ENCODE peak calls at places on chromosomes 3 and 15, in four cellular contexts. G, D, K and V are unnamed samples.

GRCh38 chr3:194259982-194260856 is 90.9 kb downstream of the CPN2 start:
- DNase-seq in G (no peak), D (no peak), K (no peak), V (no peak)

GRCh38 chr3:46239301-46239938 is 2.8 kb upstream of the CCR3 start:
- DNase-seq in G (no peak), D (no peak), K (no peak), V (no peak)

GRCh38 chr3:63870606-63871005 is 6.9 kb downstream of the ATXN7 start:
- DNase-seq in G (no peak), D (no peak), K (no peak), V (no peak)

GRCh38 chr3:14911651-14912050 is 35.7 kb upstream of the NR2C2 start:
- DNase-seq in G (no peak), D (no peak), K (no peak), V (no peak)

GRCh38 chr15:40894689-40895308 is 549 bp downstream of the VPS18 start:
- DNase-seq in G (peak; percentile 83), D (no peak), K (peak; percentile 86), V (peak; percentile 60)

GRCh38 chr3:8421711-8422110 is 79.9 kb upstream of the LMCD1 start:
- DNase-seq in G (no peak), D (no peak), K (no peak), V (no peak)

GRCh38 chr15:67120839-67121540 is 55.6 kb downstream of the SMAD3 start:
- DNase-seq in G (peak; percentile 57), D (no peak), K (no peak), V (no peak)

GRCh38 chr3:64972793-64973192 is 285.0 kb upstream of the ADAMTS9 start:
- DNase-seq in G (no peak), D (no peak), K (no peak), V (no peak)

GRCh38 chr15:84878504-84878903 is 6.0 kb upstream of the SLC28A1 start:
- DNase-seq in G (peak; percentile 78), D (peak; percentile 17), K (peak; percentile 22), V (peak; percentile 56)

GRCh38 chr15:74373056-74373650 is 5.7 kb upstream of the CYP11A1 start:
- DNase-seq in G (no peak), D (no peak), K (no peak), V (no peak)

GRCh38 chr15:74376226-74376625 is 8.8 kb upstream of the CYP11A1 start:
- DNase-seq in G (no peak), D (no peak), K (no peak), V (no peak)

GRCh38 chr15:74375303-74375693 is 7.9 kb upstream of the CYP11A1 start:
- DNase-seq in G (peak; percentile 72), D (peak; percentile 71), K (peak; percentile 71), V (peak; percentile 77)

GRCh38 chr15:74374648-74375302 is 7.3 kb upstream of the CYP11A1 start:
- DNase-seq in G (peak; percentile 42), D (no peak), K (no peak), V (no peak)

DNA sequence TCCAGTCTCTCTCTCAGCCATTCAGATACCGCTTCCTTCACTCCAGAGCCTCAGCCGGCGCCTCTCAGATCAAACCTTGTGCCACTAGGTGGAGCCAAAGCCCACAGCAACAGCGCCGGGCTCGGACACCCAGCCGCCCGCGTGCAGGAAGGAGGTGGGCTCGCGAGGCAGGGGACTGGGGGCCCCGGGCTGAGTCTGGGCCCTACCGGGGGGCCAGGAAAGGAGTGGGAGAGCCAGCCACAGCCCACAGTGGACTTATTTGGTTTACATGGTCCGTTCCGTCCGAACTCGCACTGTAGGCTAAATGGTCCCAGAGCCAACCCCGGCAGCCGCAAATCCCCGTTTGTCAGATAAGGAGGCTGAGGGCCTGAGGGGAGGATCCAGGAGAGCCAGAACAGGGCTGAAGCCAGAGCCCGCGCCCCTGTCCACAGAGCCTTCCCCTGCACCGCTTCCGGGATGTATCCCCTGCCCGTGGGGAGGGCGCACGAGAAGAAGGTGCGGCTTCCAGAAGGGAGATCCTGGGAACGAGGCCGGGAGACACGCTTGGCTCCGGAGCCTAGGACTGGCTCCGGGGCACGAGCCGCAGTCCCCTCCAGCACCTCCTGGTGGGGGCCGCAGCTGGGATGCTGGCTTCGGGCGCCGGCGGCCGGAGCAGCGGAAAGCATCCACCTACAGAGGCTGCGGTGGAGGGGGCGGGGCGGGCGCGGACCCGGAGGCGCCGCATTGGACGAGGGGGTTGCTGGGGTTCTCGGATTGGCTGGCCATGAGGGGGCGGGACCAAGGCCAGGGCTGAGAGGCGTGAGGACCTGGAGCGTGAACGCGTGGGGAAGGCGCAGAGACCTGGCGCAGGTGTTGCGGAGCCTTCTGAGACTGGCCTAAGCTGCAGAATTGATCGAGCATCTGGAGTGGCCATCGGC is 6.5 kb upstream of the CYP11A1 start:
- DNase-seq in G (peak; percentile 99), D (no peak), K (peak; percentile 83), V (peak; percentile 82)
- TF ChIP-seq POLR2AphosphoS5 in G (no peak), D (no peak), K (peak; percentile 27), V (peak; percentile 40)

GRCh38 chr3:32257641-32258438 is 19.4 kb downstream of the CMTM8 start:
- DNase-seq in G (no peak), D (no peak), K (no peak), V (no peak)

GRCh38 chr3:32255345-32255744 is 16.9 kb downstream of the CMTM8 start:
- DNase-seq in G (no peak), D (no peak), K (no peak), V (no peak)

GRCh38 chr3:32256206-32256605 is 17.7 kb downstream of the CMTM8 start:
- DNase-seq in G (no peak), D (no peak), K (no peak), V (no peak)

GRCh38 chr3:32258869-32259268 is 20.4 kb downstream of the CMTM8 start:
- DNase-seq in G (no peak), D (no peak), K (no peak), V (no peak)

GRCh38 chr3:32257042-32257441 is 18.6 kb downstream of the CMTM8 start:
- DNase-seq in G (no peak), D (no peak), K (no peak), V (no peak)
- TF ChIP-seq TCF7L2 in G (no peak), D (no peak), K (no peak), V (no peak)

DNA sequence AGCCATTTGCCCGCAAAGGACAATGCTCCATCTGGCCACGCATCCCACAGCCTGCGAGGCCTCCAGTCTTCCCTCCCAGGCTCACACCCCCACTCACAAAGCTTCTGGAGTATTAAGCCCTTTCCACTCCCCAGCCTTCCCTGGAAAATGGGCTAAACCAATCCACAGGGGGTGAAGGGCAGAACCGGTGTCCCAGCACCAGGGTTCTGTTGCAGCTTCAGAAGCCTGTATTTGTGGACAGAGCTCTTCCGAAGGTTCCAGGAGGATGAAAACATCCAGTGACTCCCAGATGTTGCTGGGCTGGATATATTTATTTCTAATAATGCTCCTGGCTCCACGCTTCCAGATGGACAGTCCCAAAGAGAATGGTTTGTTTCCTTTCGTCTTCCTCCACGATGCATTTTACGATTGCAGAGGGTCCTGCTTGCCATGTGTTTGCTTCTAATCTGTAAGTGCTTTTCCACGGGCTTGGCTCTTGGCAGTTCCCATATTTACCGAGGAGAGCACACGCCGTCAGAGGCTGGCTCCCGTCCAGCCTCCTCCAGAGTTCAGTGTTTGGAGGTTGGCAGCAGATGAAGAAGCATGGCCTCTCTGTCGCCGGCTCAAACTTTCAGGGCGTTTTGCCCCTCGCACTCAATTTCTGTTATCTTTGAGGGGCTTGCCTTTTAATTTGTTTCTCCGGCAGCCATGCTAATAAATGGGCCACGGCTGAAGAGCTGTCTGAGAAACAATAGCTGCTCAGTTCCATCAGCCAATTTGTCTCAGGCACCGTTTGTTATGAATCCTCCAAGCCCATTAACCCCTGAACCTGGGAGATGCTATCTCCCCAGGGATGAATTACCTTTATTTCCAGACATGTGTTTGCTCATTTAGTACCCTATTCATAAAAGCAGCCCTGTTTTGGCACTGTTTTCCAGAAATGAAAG is 367.9 kb upstream of the PROK2 start:
- DNase-seq in G (peak; percentile 55), D (no peak), K (peak; percentile 39), V (peak; percentile 21)
- TF ChIP-seq POLR2AphosphoS5 in G (no peak), D (no peak), K (peak; percentile 72), V (peak; percentile 40)

DNA sequence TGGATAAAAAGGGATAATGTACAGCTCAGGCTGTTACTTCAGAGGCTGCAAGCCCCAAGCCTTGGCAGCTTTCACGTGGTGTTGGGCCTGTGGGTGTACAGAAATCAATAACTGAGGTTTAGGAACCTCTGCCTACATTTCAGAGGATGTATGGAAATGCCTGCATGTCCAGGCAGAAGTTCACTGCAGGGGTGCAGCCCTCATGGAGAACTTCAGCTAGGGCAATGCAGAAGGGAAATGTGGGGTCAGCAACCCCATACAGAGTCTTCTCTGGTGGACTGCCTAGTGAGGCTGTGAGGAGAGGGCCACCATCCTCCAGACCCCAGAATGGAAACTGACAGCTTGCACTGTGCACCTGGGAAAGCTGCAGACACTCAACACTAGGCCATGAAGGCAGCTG is 1350.3 kb downstream of the ROBO2 start:
- DNase-seq in G (no peak), D (no peak), K (no peak), V (no peak)
- TF ChIP-seq TCF7L2 in G (no peak), D (no peak), K (no peak), V (no peak)

GRCh38 chr3:179651687-179652466 is 963 bp upstream of the USP13 start:
- DNase-seq in G (no peak), D (no peak), K (no peak), V (no peak)

GRCh38 chr3:179652467-179653105 is at the start of gene USP13:
- DNase-seq in G (peak; percentile 44), D (no peak), K (peak; percentile 51), V (peak; percentile 66)

GRCh38 chr3:179655236-179655635 is 2.4 kb downstream of the USP13 start:
- DNase-seq in G (no peak), D (no peak), K (no peak), V (no peak)

GRCh38 chr3:179653777-179654117 is 907 bp downstream of the USP13 start:
- DNase-seq in G (no peak), D (no peak), K (no peak), V (no peak)

DNA sequence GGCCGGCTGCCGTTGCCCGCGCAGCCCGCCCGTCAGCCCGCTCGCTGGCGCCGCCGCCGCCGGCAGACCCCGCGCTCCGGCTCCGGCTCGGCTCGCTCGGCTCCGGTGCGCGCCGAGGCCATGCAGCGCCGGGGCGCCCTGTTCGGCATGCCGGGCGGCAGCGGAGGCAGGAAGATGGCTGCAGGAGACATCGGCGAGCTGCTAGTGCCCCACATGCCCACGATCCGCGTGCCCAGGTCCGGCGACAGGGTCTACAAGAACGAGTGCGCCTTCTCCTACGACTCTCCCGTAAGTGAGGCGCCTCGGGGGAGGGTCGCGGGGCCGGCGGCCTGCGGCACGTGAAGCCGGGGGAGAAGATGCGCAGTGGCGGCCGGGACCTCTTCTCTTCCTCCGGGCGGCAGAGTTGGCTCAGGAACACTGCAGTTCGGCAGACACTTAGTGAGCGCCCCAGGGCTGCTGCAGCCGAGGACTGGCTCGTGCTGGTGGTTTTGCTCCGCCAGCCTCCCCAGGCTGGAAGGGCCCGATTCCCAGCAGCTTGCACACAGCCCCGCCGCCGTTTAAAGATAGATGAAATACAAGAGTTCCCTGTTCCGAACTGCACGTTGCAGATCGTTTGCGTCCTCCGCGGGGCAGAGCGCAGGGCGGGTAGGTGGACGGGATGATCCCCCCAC is 401 bp downstream of the USP13 start:
- DNase-seq in G (peak; percentile 45), D (no peak), K (peak; percentile 45), V (peak; percentile 12)
- TF ChIP-seq POLR2AphosphoS5 in G (no peak), D (no peak), K (no peak), V (no peak)

GRCh38 chr3:120852412-120852811 is 55.6 kb upstream of the STXBP5L start:
- DNase-seq in G (no peak), D (no peak), K (no peak), V (no peak)

GRCh38 chr3:120853416-120853815 is 54.6 kb upstream of the STXBP5L start:
- DNase-seq in G (no peak), D (no peak), K (no peak), V (no peak)

GRCh38 chr3:120848503-120848902 is 59.5 kb upstream of the STXBP5L start:
- DNase-seq in G (no peak), D (no peak), K (no peak), V (no peak)

GRCh38 chr3:120854908-120855526 is 53.0 kb upstream of the STXBP5L start:
- DNase-seq in G (no peak), D (no peak), K (no peak), V (no peak)

GRCh38 chr3:120850326-120851295 is 57.4 kb upstream of the STXBP5L start:
- DNase-seq in G (no peak), D (no peak), K (no peak), V (no peak)
- TF ChIP-seq TCF7L2 in G (no peak), D (no peak), K (no peak), V (no peak)